ENCODE peak calls at places on chromosomes 13 and 19, in nine cellular contexts. E is GM03348, V is mesenchymal stem cell, B is posterior cingulate gyrus, P is left colon, K is endothelial cell, I is caudate nucleus, J is H54, G is HTR-8/SVneo. X is an unnamed sample.

GRCh38 chr13:94009696-94010095 is 469.8 kb downstream of the DCT start:
- DNase-seq in E (peak), V (no peak), B (no peak), P (no peak), K (no peak), I (no peak), J (no peak), G (no peak), X (no peak)

GRCh38 chr13:73429691-73430090 is 370.9 kb downstream of the KLF5 start:
- DNase-seq in E (peak), V (peak), B (no peak), P (no peak), K (no peak), I (no peak), J (no peak), G (no peak), X (no peak)

GRCh38 chr19:13974073-13974472 is 21.8 kb downstream of the DCAF15 start:
- DNase-seq in E (no peak), V (no peak), B (no peak), P (no peak), K (no peak), I (no peak), J (no peak), G (no peak), X (peak)

GRCh38 chr19:40813182-40813581 is 14.2 kb downstream of the EGLN2 start:
- DNase-seq in E (no peak), V (no peak), B (no peak), P (no peak), K (no peak), I (no peak), J (no peak), G (no peak), X (no peak)

GRCh38 chr13:37448072-37448471 is 150.5 kb downstream of the POSTN start:
- DNase-seq in E (no peak), V (peak), B (no peak), P (no peak), K (no peak), I (no peak), J (no peak), G (no peak), X (no peak)

GRCh38 chr19:33715462-33715861 is 81.2 kb upstream of the KCTD15 start:
- DNase-seq in E (no peak), V (no peak), B (no peak), P (no peak), K (no peak), I (no peak), J (no peak), G (no peak), X (no peak)

GRCh38 chr19:56927791-56928207 is 87.3 kb upstream of the PEG3 start:
- DNase-seq in E (no peak), V (no peak), B (no peak), P (no peak), K (no peak), I (no peak), J (no peak), G (no peak), X (no peak)

GRCh38 chr13:66855110-66855509 is 375.0 kb downstream of the PCDH9 start:
- DNase-seq in E (no peak), V (no peak), B (no peak), P (no peak), K (no peak), I (no peak), J (no peak), G (no peak), X (no peak)

GRCh38 chr13:42777476-42777875 is 3.9 kb upstream of the FAM216B start:
- DNase-seq in E (no peak), V (no peak), B (no peak), P (no peak), K (no peak), I (no peak), J (no peak), G (no peak), X (no peak)

GRCh38 chr13:40590112-40590862 is 76.2 kb downstream of the FOXO1 start:
- DNase-seq in E (no peak), V (no peak), B (no peak), P (no peak), K (no peak), I (no peak), J (no peak), G (no peak), X (no peak)

GRCh38 chr19:5193192-5193591 is 147.4 kb downstream of the PTPRS start:
- DNase-seq in E (no peak), V (no peak), B (no peak), P (no peak), K (no peak), I (no peak), J (no peak), G (no peak), X (no peak)

GRCh38 chr19:36245210-36246005 is 30.5 kb downstream of the ZNF146 start:
- DNase-seq in E (peak), V (no peak), B (peak), P (no peak), K (no peak), I (no peak), J (no peak), G (no peak), X (no peak)

GRCh38 chr19:7442423-7442822 is 46.4 kb downstream of the PEX11G start:
- DNase-seq in E (no peak), V (no peak), B (no peak), P (no peak), K (no peak), I (no peak), J (no peak), G (no peak), X (no peak)

GRCh38 chr13:32695602-32696250 is 109.5 kb downstream of the PDS5B start:
- DNase-seq in E (no peak), V (no peak), B (no peak), P (no peak), K (no peak), I (no peak), J (no peak), G (no peak), X (no peak)

GRCh38 chr19:17244618-17245534 is 843 bp downstream of the NR2F6 start:
- DNase-seq in E (peak), V (no peak), B (no peak), P (peak), K (no peak), I (no peak), J (no peak), G (no peak), X (no peak)

GRCh38 chr13:77545626-77546412 is 10.3 kb downstream of the SCEL start:
- DNase-seq in E (no peak), V (no peak), B (no peak), P (no peak), K (no peak), I (no peak), J (no peak), G (no peak), X (no peak)

X was measured in Peyer's patch.